ENCODE peak calls at places on chromosomes 1 and 21, in six cellular contexts. S is HFF-Myc, V is ovary, P is body of pancreas, B is heart left ventricle, N is epithelial cell of esophagus. L is an unnamed sample.

GRCh38 chr1:184509105-184509504 is 122.3 kb downstream of the C1orf21 start:
- DNase-seq in S (no peak), V (no peak), P (no peak), B (no peak), N (no peak), L (no peak)

GRCh38 chr21:44762221-44763049 is 39.2 kb downstream of the UBE2G2 start:
- DNase-seq in S (no peak), V (no peak), P (no peak), B (no peak), N (no peak), L (no peak)

GRCh38 chr1:81703736-81704463 is 96.8 kb upstream of the ADGRL2 start:
- DNase-seq in S (no peak), V (no peak), P (no peak), B (no peak), N (peak; percentile 82), L (no peak)

GRCh38 chr1:74748962-74749361 is 16.0 kb downstream of the TYW3 start:
- DNase-seq in S (no peak), V (no peak), P (peak; percentile 22), B (no peak), N (no peak), L (no peak)

GRCh38 chr1:72557446-72558049 is 275.2 kb upstream of the NEGR1 start:
- DNase-seq in S (peak; percentile 27), V (no peak), P (no peak), B (no peak), N (peak; percentile 20), L (no peak)

GRCh38 chr1:1537626-1538250 is 2.7 kb downstream of the TMEM240 start:
- DNase-seq in S (no peak), V (no peak), P (no peak), B (no peak), N (no peak), L (no peak)

GRCh38 chr1:73065585-73065984 is 783.2 kb upstream of the NEGR1 start:
- DNase-seq in S (no peak), V (no peak), P (no peak), B (no peak), N (peak; percentile 0), L (no peak)

GRCh38 chr1:7335224-7335879 is 435.7 kb upstream of the VAMP3 start:
- DNase-seq in S (no peak), V (no peak), P (no peak), B (no peak), N (peak; percentile 33), L (no peak)

GRCh38 chr1:161834967-161835366 is 68.8 kb downstream of the ATF6 start:
- DNase-seq in S (no peak), V (no peak), P (no peak), B (no peak), N (peak; percentile 7), L (no peak)

GRCh38 chr1:85224734-85225623 is 24.2 kb upstream of the SYDE2 start:
- DNase-seq in S (no peak), V (no peak), P (peak; percentile 90), B (peak; percentile 44), N (peak; percentile 88), L (no peak)

GRCh38 chr1:149942207-149942606 is 5.5 kb upstream of the MTMR11 start:
- DNase-seq in S (no peak), V (no peak), P (no peak), B (no peak), N (peak; percentile 61), L (no peak)

GRCh38 chr21:45376459-45377324 is 28.3 kb upstream of the COL18A1 start:
- DNase-seq in S (no peak), V (peak; percentile 29), P (no peak), B (peak; percentile 27), N (no peak), L (peak; percentile 24)

GRCh38 chr1:29746076-29746665 is 509.8 kb downstream of the PTPRU start:
- DNase-seq in S (no peak), V (no peak), P (no peak), B (no peak), N (no peak), L (no peak)

GRCh38 chr1:180238675-180239074 is 8.6 kb downstream of the LHX4 start:
- DNase-seq in S (no peak), V (no peak), P (no peak), B (no peak), N (no peak), L (no peak)

GRCh38 chr1:221740260-221740830 is 1.5 kb downstream of the DUSP10 start:
- DNase-seq in S (no peak), V (no peak), P (no peak), B (no peak), N (no peak), L (no peak)

GRCh38 chr1:41681331-41682136 is 197.1 kb upstream of the EDN2 start:
- DNase-seq in S (peak; percentile 50), V (no peak), P (no peak), B (peak; percentile 52), N (peak; percentile 63), L (peak; percentile 68)

GRCh38 chr21:39529026-39529425 is 77.3 kb downstream of the SH3BGR start:
- DNase-seq in S (no peak), V (no peak), P (peak; percentile 20), B (no peak), N (no peak), L (no peak)

GRCh38 chr1:214719207-214719606 is 116.2 kb downstream of the CENPF start:
- DNase-seq in S (no peak), V (no peak), P (no peak), B (no peak), N (no peak), L (no peak)

GRCh38 chr1:226369110-226369509 is 38.8 kb downstream of the PARP1 start:
- DNase-seq in S (no peak), V (no peak), P (no peak), B (no peak), N (no peak), L (no peak)

GRCh38 chr21:37405629-37406028 is 39.1 kb downstream of the DYRK1A start:
- DNase-seq in S (no peak), V (no peak), P (no peak), B (no peak), N (no peak), L (no peak)

GRCh38 chr1:224162768-224163167 is 20.3 kb upstream of the DEGS1 start:
- DNase-seq in S (no peak), V (no peak), P (no peak), B (no peak), N (no peak), L (no peak)

GRCh38 chr1:207076181-207076949 is 12.3 kb upstream of the C4BPB start:
- DNase-seq in S (no peak), V (no peak), P (no peak), B (no peak), N (peak; percentile 37), L (no peak)

GRCh38 chr1:183993132-183993531 is 44.4 kb downstream of the COLGALT2 start:
- DNase-seq in S (no peak), V (no peak), P (no peak), B (no peak), N (no peak), L (no peak)

GRCh38 chr1:226223786-226224244 is 351 bp downstream of the MIXL1 start:
- DNase-seq in S (no peak), V (peak; percentile 41), P (peak; percentile 28), B (no peak), N (peak; percentile 35), L (no peak)

GRCh38 chr1:180360333-180361075 is 130.4 kb downstream of the LHX4 start:
- DNase-seq in S (peak; percentile 5), V (no peak), P (no peak), B (no peak), N (peak; percentile 81), L (no peak)

GRCh38 chr21:27570306-27570868 is 603.5 kb upstream of the ADAMTS5 start:
- DNase-seq in S (no peak), V (peak; percentile 59), P (peak; percentile 37), B (peak; percentile 69), N (peak; percentile 93), L (peak; percentile 76)

GRCh38 chr1:23745515-23745914 is 2.2 kb downstream of the ELOA start:
- DNase-seq in S (no peak), V (no peak), P (peak; percentile 83), B (no peak), N (peak; percentile 62), L (no peak)

GRCh38 chr1:185894806-185895205 is 160.6 kb downstream of the HMCN1 start:
- DNase-seq in S (no peak), V (no peak), P (no peak), B (no peak), N (no peak), L (no peak)

DNA sequence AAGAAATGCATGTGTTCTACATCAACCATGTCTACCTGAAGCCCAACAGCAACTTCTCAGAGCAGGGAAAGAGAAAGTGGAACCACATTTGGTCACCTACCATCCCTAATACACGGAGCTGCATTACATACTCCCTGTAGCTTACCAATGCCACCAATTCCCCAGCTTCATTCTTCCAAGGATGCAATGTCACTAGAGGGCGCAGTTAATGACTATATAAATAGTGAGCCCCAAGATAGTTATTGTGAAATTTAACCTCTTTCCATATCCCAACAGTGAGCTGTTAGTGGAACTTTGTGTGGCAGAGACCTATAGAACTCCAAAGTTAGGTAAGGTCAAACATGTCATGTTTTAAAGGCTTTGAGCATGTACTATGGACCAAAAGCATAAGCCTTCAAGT is 618.3 kb downstream of the SMYD3 start:
- DNase-seq in S (no peak), V (no peak), P (no peak), B (no peak), N (peak; percentile 65), L (no peak)
- TF ChIP-seq CTCF in S (peak; percentile 46), V (no peak), P (no peak), B (no peak), N (peak; percentile 56), L (no peak)

GRCh38 chr1:17488977-17489739 is 49.7 kb upstream of the RCC2 start:
- DNase-seq in S (peak; percentile 75), V (no peak), P (no peak), B (no peak), N (no peak), L (no peak)
- TF ChIP-seq CTCF in S (no peak), V (no peak), P (no peak), B (no peak), N (no peak), L (no peak)

DNA sequence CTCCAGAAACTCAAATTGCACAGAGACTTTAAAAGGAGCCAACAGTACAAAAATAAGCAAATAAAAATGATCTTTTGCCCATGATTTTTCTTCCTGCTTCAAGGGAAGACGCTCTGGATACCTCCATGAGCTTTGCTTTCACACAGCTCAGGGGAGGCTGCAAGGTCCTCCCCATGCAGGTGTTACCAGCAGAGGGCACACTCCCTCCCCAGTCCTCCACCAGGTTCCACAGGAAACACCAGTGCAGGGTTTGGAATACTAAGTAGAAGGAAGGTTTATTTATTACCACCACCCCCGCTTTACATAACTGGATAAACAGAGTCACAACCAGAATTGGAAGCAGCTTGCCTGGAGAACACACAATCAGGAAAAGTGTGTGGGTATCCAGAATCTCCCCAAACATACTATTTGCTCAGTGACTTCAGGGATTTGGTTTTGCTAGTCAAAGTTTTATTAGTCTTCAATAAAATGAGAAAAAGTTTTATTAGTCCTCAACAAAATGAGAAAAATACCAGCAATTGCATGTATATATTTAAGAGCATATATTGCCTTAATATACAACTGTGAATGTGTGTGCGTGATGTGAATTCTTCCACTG is 37.3 kb downstream of the HSD3B1 start:
- DNase-seq in S (no peak), V (no peak), P (peak; percentile 31), B (no peak), N (peak; percentile 35), L (no peak)
- TF ChIP-seq CTCF in S (peak; percentile 64), V (no peak), P (peak; percentile 15), B (no peak), N (peak; percentile 58), L (no peak)

DNA sequence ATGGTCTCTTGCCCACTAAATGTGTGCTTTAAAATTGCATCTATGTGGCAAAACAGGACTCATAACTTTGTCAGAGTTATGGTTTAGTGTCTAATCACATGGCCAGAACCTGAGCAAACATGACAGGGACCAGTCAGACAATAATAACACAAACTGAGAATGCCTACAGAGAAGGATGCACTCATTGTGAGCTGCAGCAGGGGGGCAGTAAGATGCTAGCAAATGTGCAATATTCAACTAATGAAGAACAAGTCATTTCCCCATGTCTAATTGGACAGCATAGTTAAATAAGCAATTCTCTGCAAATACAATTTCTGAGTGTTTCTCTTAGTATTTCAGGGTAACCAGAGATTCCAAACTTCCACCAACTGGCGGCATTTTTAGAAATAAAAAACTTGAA is 30.8 kb downstream of the SPAG17 start:
- DNase-seq in S (no peak), V (no peak), P (no peak), B (no peak), N (peak; percentile 70), L (no peak)
- TF ChIP-seq CTCF in S (peak; percentile 51), V (no peak), P (peak; percentile 7), B (no peak), N (peak; percentile 83), L (peak; percentile 47)